ENCODE peak calls at places on chromosomes 16 and 17, in seven cellular contexts. H is GF-D8, B is natural killer cell, Y is cardiac fibroblast, K is COR-L47, V is testis, P is NCI-H1048. W is an unnamed sample.

GRCh38 chr17:45310380-45311324 is 6.2 kb downstream of the MAP3K14 start:
- DNase-seq in H (peak), B (no peak), Y (peak), K (peak), V (peak), P (no peak), W (no peak)

GRCh38 chr17:1413281-1413791 is 13.3 kb upstream of the YWHAE start:
- DNase-seq in H (no peak), B (no peak), Y (peak), K (peak), V (peak), P (no peak), W (no peak)

GRCh38 chr17:3666516-3666915 is 1.9 kb downstream of the TAX1BP3 start:
- DNase-seq in H (no peak), B (no peak), Y (no peak), K (no peak), V (no peak), P (no peak), W (no peak)

GRCh38 chr17:82754297-82755208 is 2.7 kb downstream of the TBCD start:
- DNase-seq in H (no peak), B (no peak), Y (peak), K (no peak), V (peak), P (peak), W (no peak)

GRCh38 chr16:77172964-77173363 is 18.0 kb upstream of the MON1B start:
- DNase-seq in H (no peak), B (no peak), Y (peak), K (no peak), V (no peak), P (no peak), W (no peak)

GRCh38 chr16:48864055-48864454 is 254.1 kb upstream of the N4BP1 start:
- DNase-seq in H (no peak), B (no peak), Y (no peak), K (no peak), V (no peak), P (no peak), W (no peak)

GRCh38 chr17:35089846-35090193 is 26.3 kb upstream of the RFFL start:
- DNase-seq in H (peak), B (no peak), Y (peak), K (no peak), V (peak), P (no peak), W (peak)

GRCh38 chr16:57694556-57695377 is at the start of gene DRC7:
- DNase-seq in H (peak), B (no peak), Y (peak), K (peak), V (peak), P (no peak), W (no peak)

GRCh38 chr17:82375359-82376041 is 3.9 kb downstream of the UTS2R start:
- DNase-seq in H (no peak), B (no peak), Y (no peak), K (no peak), V (no peak), P (no peak), W (no peak)

GRCh38 chr17:79933863-79934652 is 94.8 kb upstream of the CBX4 start:
- DNase-seq in H (peak), B (no peak), Y (peak), K (no peak), V (no peak), P (no peak), W (no peak)

GRCh38 chr16:50228364-50228868 is 37.9 kb upstream of the ADCY7 start:
- DNase-seq in H (no peak), B (no peak), Y (no peak), K (no peak), V (no peak), P (no peak), W (no peak)

GRCh38 chr16:10579965-10580918 is at the start of gene EMP2:
- DNase-seq in H (no peak), B (no peak), Y (peak), K (no peak), V (peak), P (no peak), W (no peak)

GRCh38 chr17:76437467-76438402 is 15.2 kb downstream of the UBE2O start:
- DNase-seq in H (no peak), B (no peak), Y (no peak), K (peak), V (no peak), P (no peak), W (no peak)

GRCh38 chr16:72834499-72834898 is 213.4 kb downstream of the ZFHX3 start:
- DNase-seq in H (no peak), B (no peak), Y (no peak), K (no peak), V (no peak), P (no peak), W (no peak)

GRCh38 chr17:32871736-32872135 is 5.2 kb downstream of the MYO1D start:
- DNase-seq in H (no peak), B (no peak), Y (no peak), K (no peak), V (no peak), P (no peak), W (no peak)

GRCh38 chr16:67963325-67964321 is 4.8 kb downstream of the SLC12A4 start:
- DNase-seq in H (no peak), B (no peak), Y (no peak), K (no peak), V (peak), P (no peak), W (no peak)